ENCODE peak calls at places on chromosomes 13 and 19, in four cellular contexts. E, V, G and Z are unnamed samples.
A peak's percentile ranks its signal among the peaks of the same experiment; 100 is the strongest.

GRCh38 chr19:58562126-58563033 is 4.0 kb upstream of the UBE2M start:
- DNase-seq in G (peak; percentile 37), E (no peak), V (no peak), Z (no peak)

GRCh38 chr13:47829684-47830083 is 171.4 kb downstream of the SUCLA2 start:
- DNase-seq in E (no peak), V (no peak), G (no peak), Z (no peak)

GRCh38 chr13:19981685-19982238 is 23.2 kb downstream of the ZMYM2 start:
- DNase-seq in V (no peak), E (no peak), G (no peak), Z (no peak)

GRCh38 chr19:45809643-45810159 is 5.4 kb downstream of the RSPH6A start:
- DNase-seq in V (no peak), G (peak; percentile 70), E (no peak), Z (no peak)

GRCh38 chr13:96779691-96780090 is 214.6 kb downstream of the OXGR1 start:
- DNase-seq in E (no peak), G (no peak), V (no peak), Z (no peak)

GRCh38 chr13:41107584-41108014 is 25.0 kb downstream of the KBTBD6 start:
- DNase-seq in G (no peak), V (no peak), E (no peak), Z (no peak)

GRCh38 chr13:25187596-25187995 is 15.5 kb upstream of the AMER2 start:
- DNase-seq in E (no peak), V (no peak), G (no peak), Z (no peak)

GRCh38 chr13:36850790-36851438 is 31.9 kb downstream of the RFXAP start:
- DNase-seq in G (peak; percentile 37), E (peak; percentile 19), V (no peak), Z (no peak)

GRCh38 chr19:18629166-18630088 is 7.4 kb upstream of the KLHL26 start:
- DNase-seq in V (peak; percentile 39), E (no peak), G (no peak), Z (no peak)
- TF ChIP-seq POLR2AphosphoS5 in V (peak; percentile 70), E (peak; percentile 36), G (no peak), Z (peak; percentile 90)

GRCh38 chr19:651114-651818 is 11.6 kb downstream of the FGF22 start:
- DNase-seq in V (no peak), G (no peak), E (no peak), Z (no peak)
- H3K4me3 ChIP-seq in V (no peak overlapping the region), G (no peak overlapping the region), E (no peak overlapping the region), Z (no peak overlapping the region)

DNA sequence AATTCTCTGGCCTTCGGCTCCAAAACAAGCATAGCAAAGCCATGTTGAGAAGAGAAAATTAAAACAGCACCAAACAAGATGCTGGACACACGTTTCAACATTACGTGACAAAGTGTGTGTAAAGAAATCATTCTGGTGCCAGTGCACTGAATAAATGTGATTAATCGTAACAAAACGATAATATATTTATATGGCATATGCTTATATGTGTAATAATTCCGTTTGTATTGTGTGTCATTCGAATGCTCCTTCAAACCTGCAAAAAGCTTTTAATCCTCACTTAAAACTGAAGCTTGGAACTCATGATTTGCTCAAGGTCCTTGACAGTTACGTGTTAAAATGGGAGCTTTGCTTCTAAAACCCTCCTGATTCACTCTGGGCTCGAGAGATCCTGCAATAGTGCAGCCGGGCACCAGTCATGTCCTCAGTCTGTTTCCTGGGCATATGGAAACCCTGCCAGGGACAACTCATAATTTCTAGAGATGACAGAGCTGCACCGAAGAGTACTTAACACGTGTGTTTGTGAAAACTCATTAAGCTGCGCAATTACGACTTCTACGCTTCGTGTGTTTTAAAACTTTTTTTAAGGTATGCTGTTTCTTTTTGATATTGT is 731 bp upstream of the AKAP8L start:
- DNase-seq in G (no peak), V (no peak), E (no peak), Z (no peak)
- TF ChIP-seq POLR2AphosphoS5 in G (no peak), V (no peak), E (no peak), Z (no peak)

DNA sequence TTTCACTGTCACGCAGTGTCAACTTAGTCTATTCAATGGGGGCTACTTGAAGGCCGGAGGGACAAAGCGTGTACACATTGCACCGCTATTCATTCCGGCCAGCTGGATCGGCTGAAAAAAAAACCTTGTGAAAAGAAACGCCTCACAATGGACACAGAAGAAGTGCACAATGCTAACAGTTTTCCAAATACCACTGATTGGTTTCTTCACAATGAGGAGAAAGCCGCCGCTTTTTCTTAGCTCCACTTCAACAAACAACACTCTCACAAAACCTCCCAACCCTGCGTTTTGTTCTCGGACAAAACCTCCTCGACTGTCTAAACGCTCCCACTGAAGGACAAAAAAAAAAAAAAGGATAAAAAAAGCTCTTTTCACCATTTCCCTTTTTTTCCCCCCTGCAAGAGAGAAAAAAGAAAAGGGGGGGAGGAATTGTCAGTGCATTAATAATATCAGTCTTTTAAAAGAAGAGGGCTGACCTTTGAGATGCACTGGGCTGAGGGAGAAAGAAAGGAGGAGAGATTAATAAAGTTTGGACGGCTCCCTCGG is 5.4 kb downstream of the SOX21 start:
- DNase-seq in G (no peak), V (no peak), E (no peak), Z (no peak)
- H3K4me3 ChIP-seq in G (no peak overlapping the region), V (no peak overlapping the region), E (no peak overlapping the region), Z (peak overlapping the region; percentile 16)

DNA sequence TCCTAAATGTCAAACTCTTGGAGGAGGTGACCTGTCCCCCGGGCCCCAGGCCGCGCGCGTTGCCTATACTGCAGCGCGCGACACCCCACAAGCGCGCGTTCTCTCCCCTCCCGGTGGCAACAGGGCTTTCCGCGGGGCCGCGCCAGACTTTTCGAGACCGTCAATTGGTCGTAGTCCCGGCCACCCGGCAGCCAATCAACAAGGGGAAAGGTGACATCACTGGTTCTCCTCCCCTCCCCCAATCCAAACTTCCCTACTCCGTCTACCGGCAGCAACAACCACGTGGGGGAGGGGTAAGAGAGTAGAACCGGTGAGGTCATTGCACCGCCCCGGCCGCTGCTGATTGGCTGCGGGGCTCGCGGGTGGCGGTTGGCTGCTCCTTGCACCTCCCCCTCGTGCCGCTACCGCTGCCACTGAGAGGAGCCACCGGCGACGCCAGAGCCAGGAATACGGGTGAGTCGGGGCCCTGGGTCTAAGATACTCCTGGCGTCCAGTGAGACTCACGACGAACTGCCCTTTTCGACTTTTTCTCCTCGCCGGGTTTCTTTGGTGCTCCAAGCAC is 829 bp upstream of the CIC start:
- DNase-seq in V (peak; percentile 99), E (peak; percentile 99), G (peak; percentile 99), Z (peak; percentile 100)
- TF ChIP-seq POLR2AphosphoS5 in V (peak; percentile 90), E (peak; percentile 95), G (peak; percentile 62), Z (peak; percentile 100)

DNA sequence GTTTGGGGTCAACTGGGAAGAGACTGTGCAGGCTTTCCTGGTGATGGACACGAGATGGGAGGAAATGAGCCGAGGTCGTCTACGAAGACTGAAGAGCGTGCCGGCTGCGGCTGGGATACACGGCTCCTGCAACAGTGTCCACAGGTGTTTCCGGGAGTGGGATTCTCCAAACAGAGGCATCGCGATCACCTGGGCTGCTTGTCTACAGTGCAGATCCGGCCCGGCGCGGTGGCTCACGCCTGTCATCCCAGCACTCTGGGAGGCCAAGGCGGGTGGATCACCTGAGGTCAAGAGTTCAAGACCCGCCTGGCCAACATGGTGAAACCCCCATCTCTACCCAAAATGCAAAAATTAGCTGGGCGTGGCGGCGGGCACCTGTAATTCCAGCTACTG is 11.6 kb upstream of the SLC39A3 start:
- DNase-seq in G (no peak), E (no peak), V (no peak), Z (no peak)
- H3K4me3 ChIP-seq in G (no peak overlapping the region), E (no peak overlapping the region), V (no peak overlapping the region), Z (no peak overlapping the region)

GRCh38 chr19:10602330-10603083 is 15.4 kb upstream of the AP1M2 start:
- DNase-seq in G (peak; percentile 83), V (peak; percentile 88), E (peak; percentile 90), Z (peak; percentile 72)
- TF ChIP-seq POLR2AphosphoS5 in G (peak; percentile 30), V (peak; percentile 73), E (peak; percentile 48), Z (no peak)

GRCh38 chr19:17211547-17212446 is 3.4 kb upstream of the USE1 start:
- DNase-seq in V (no peak), G (no peak), E (no peak), Z (no peak)

GRCh38 chr19:17206736-17207581 is 8.2 kb upstream of the USE1 start:
- DNase-seq in G (no peak), E (no peak), V (no peak), Z (no peak)

GRCh38 chr19:17213334-17213733 is 1.8 kb upstream of the USE1 start:
- DNase-seq in V (no peak), E (no peak), G (no peak), Z (no peak)

GRCh38 chr19:17209126-17210036 is 5.8 kb upstream of the USE1 start:
- DNase-seq in E (peak; percentile 69), V (no peak), G (peak; percentile 43), Z (no peak)

DNA sequence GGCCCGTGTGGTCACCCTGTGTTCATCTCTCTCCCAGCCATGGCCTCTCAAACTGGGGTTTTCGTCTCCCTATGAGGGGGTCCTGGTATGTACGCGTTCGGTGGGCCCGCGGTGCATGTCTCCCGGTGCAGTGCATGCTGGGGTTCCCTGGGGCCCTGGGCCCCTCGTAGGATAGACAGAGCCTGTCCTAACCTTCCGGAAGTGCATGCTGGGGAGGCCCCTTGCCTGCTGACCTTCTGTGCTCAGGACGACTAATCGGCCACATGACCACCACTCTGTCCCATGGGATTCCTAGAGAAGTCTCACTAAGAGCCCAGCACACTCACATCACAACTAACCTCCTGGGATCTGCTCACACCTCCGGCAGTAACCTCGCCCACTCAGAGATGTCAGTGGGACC is 4.9 kb upstream of the USE1 start:
- DNase-seq in G (no peak), V (no peak), E (no peak), Z (no peak)
- H3K4me3 ChIP-seq in G (no peak overlapping the region), V (no peak overlapping the region), E (no peak overlapping the region), Z (no peak overlapping the region)

GRCh38 chr19:40714519-40715299 is 2.0 kb downstream of the COQ8B start:
- DNase-seq in V (peak; percentile 98), E (peak; percentile 97), G (peak; percentile 92), Z (peak; percentile 96)
- TF ChIP-seq POLR2AphosphoS5 in V (peak; percentile 44), E (peak; percentile 21), G (no peak), Z (peak; percentile 78)